ENCODE peak calls at places on chromosomes 13 and 19, in eight cellular contexts. Z is GM23338, R is foreskin fibroblast, F is pancreas, S is body of pancreas, L is AG10803, C is ascending aorta, I is heart left ventricle. U is an unnamed sample.

GRCh38 chr13:103140001-103140671 is 73.9 kb upstream of the SLC10A2 start:
- DNase-seq in Z (peak; percentile 85), R (no peak), F (no peak), S (no peak), L (no peak), C (no peak), I (no peak), U (no peak)

GRCh38 chr19:28710278-28710677 is 502.7 kb downstream of the UQCRFS1 start:
- DNase-seq in Z (peak; percentile 79), R (peak; percentile 44), F (no peak), S (no peak), L (peak; percentile 74), C (no peak), I (no peak), U (peak; percentile 19)

GRCh38 chr19:8180018-8180417 is 29.2 kb upstream of the CERS4 start:
- DNase-seq in Z (no peak), R (no peak), F (no peak), S (peak; percentile 62), L (no peak), C (no peak), I (no peak), U (no peak)

GRCh38 chr19:17762505-17763229 is 11.4 kb downstream of the FCHO1 start:
- DNase-seq in Z (peak; percentile 98), R (peak; percentile 46), F (no peak), S (no peak), L (peak; percentile 35), C (no peak), I (no peak), U (no peak)

GRCh38 chr13:106230450-106230849 is 305.0 kb downstream of the EFNB2 start:
- DNase-seq in Z (no peak), R (peak; percentile 42), F (no peak), S (no peak), L (peak; percentile 3), C (no peak), I (no peak), U (peak; percentile 19)

GRCh38 chr19:55160128-55160985 is 2.8 kb upstream of the TNNI3 start:
- DNase-seq in Z (peak; percentile 100), R (peak; percentile 71), F (peak; percentile 78), S (peak; percentile 84), L (peak; percentile 66), C (peak; percentile 25), I (peak; percentile 86), U (no peak)

GRCh38 chr13:96223231-96223630 is 133.3 kb downstream of the HS6ST3 start:
- DNase-seq in Z (no peak), R (peak; percentile 1), F (no peak), S (no peak), L (no peak), C (no peak), I (peak; percentile 41), U (no peak)

GRCh38 chr19:12841094-12841493 is 2.8 kb downstream of the MAST1 start:
- DNase-seq in Z (peak; percentile 100), R (no peak), F (no peak), S (peak; percentile 60), L (no peak), C (no peak), I (no peak), U (no peak)

GRCh38 chr19:29467824-29468401 is 57.9 kb upstream of the VSTM2B start:
- DNase-seq in Z (peak; percentile 69), R (no peak), F (no peak), S (no peak), L (peak; percentile 20), C (no peak), I (no peak), U (no peak)

GRCh38 chr13:32910530-32910929 is 105.7 kb upstream of the KL start:
- DNase-seq in Z (no peak), R (no peak), F (no peak), S (no peak), L (peak; percentile 16), C (no peak), I (no peak), U (no peak)

GRCh38 chr19:19342086-19343015 is 21.7 kb downstream of the MAU2 start:
- DNase-seq in Z (peak; percentile 89), R (peak; percentile 43), F (peak; percentile 43), S (peak; percentile 67), L (peak; percentile 48), C (no peak), I (peak; percentile 39), U (no peak)

GRCh38 chr19:54391589-54392061 is 23.6 kb upstream of the TTYH1 start:
- DNase-seq in Z (peak; percentile 71), R (no peak), F (no peak), S (no peak), L (no peak), C (no peak), I (no peak), U (no peak)

GRCh38 chr19:17711851-17712250 is 7.4 kb upstream of the MAP1S start:
- DNase-seq in Z (no peak), R (no peak), F (no peak), S (no peak), L (no peak), C (no peak), I (no peak), U (no peak)

GRCh38 chr13:113879017-113879416 is 15.1 kb upstream of the GAS6 start:
- DNase-seq in Z (no peak), R (no peak), F (no peak), S (no peak), L (no peak), C (no peak), I (no peak), U (no peak)

GRCh38 chr19:720691-721160 is 12.0 kb downstream of the PALM start:
- DNase-seq in Z (peak; percentile 51), R (no peak), F (no peak), S (no peak), L (no peak), C (no peak), I (no peak), U (no peak)

GRCh38 chr19:6272913-6273600 is 6.7 kb downstream of the MLLT1 start:
- DNase-seq in Z (no peak), R (no peak), F (no peak), S (no peak), L (no peak), C (no peak), I (no peak), U (no peak)

GRCh38 chr19:6275170-6275744 is 4.5 kb downstream of the MLLT1 start:
- DNase-seq in Z (no peak), R (no peak), F (no peak), S (no peak), L (no peak), C (no peak), I (no peak), U (no peak)

GRCh38 chr19:6274756-6275155 is 5.0 kb downstream of the MLLT1 start:
- DNase-seq in Z (no peak), R (no peak), F (no peak), S (no peak), L (no peak), C (no peak), I (no peak), U (no peak)

GRCh38 chr19:6272411-6272791 is 7.4 kb downstream of the MLLT1 start:
- DNase-seq in Z (no peak), R (no peak), F (no peak), S (no peak), L (no peak), C (no peak), I (no peak), U (no peak)

GRCh38 chr19:6273701-6274601 is 5.8 kb downstream of the MLLT1 start:
- DNase-seq in Z (no peak), R (peak; percentile 95), F (peak; percentile 73), S (peak; percentile 88), L (peak; percentile 94), C (peak; percentile 79), I (peak; percentile 79), U (no peak)
- H3K4me3 ChIP-seq in Z (no peak overlapping the region), R (peak overlapping the region; percentile 32), F (peak overlapping the region; percentile 15), S (no peak overlapping the region), L (peak overlapping the region; percentile 44), C (peak overlapping the region; percentile 31), I (peak overlapping the region; percentile 42), U (no peak overlapping the region)

GRCh38 chr13:110830800-110831371 is 84.0 kb downstream of the ANKRD10 start:
- DNase-seq in Z (no peak), R (no peak), F (no peak), S (no peak), L (no peak), C (no peak), I (no peak), U (no peak)

GRCh38 chr13:110828705-110829104 is 86.2 kb downstream of the ANKRD10 start:
- DNase-seq in Z (no peak), R (no peak), F (no peak), S (no peak), L (no peak), C (no peak), I (no peak), U (no peak)

GRCh38 chr13:110829486-110829885 is 85.4 kb downstream of the ANKRD10 start:
- DNase-seq in Z (no peak), R (no peak), F (no peak), S (no peak), L (no peak), C (no peak), I (no peak), U (no peak)

GRCh38 chr13:110831437-110832204 is 83.2 kb downstream of the ANKRD10 start:
- DNase-seq in Z (no peak), R (no peak), F (no peak), S (no peak), L (no peak), C (no peak), I (no peak), U (no peak)

DNA sequence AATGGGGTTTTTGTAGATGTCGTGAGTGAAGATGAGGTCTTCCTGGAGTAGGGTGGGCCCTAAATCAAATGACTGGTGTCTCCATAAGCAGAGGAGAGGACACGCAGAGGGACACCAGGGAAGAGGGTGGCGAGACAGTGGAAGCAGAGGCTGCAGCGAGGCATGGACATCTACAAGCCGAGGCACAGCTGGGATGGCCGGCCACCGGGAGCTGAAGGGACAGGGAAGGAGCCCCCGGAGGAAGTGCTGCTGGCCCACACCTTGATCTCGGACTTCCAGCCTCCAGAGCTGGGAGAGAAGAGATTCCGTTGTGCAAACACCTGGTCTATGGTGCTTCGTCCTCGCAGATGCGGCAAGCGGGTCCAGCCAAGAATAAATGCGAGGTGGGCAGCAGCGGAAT is 84.5 kb downstream of the ANKRD10 start:
- DNase-seq in Z (no peak), R (no peak), F (no peak), S (no peak), L (no peak), C (no peak), I (no peak), U (no peak)
- TF ChIP-seq CTCF in Z (no peak), R (no peak), F (no peak), S (no peak), L (no peak), C (no peak), I (no peak), U (no peak)

GRCh38 chr19:6260912-6261636 is 18.7 kb downstream of the MLLT1 start:
- DNase-seq in Z (peak; percentile 82), R (no peak), F (no peak), S (no peak), L (no peak), C (no peak), I (no peak), U (no peak)
- H3K4me3 ChIP-seq in Z (no peak overlapping the region), R (no peak overlapping the region), F (no peak overlapping the region), S (no peak overlapping the region), L (no peak overlapping the region), C (no peak overlapping the region), I (no peak overlapping the region), U (no peak overlapping the region)

DNA sequence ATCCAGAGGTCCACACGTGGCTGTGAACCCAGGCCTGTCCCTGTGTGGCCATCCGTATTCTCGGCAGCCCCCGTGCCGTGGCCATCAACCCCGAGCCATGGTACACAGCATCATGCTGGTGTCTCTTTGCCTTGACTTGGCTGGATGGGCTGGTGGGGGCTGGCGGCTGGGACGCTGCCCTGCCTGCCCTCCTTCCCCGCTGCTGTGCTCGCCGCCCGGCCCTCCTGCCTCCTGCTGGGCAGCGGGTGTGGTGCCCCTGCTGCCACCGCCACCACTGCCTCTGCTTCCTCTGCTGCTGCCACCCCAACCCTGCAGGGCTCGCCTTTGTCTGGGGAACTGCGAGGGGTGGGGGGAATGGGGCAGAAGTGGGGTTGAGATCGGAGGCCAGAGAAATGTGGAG is 19.7 kb upstream of the EHD2 start:
- DNase-seq in Z (no peak), R (no peak), F (no peak), S (no peak), L (no peak), C (no peak), I (no peak), U (no peak)
- TF ChIP-seq CTCF in Z (no peak), R (no peak), F (no peak), S (no peak), L (no peak), C (no peak), I (no peak), U (no peak)

U was measured in AG04449.